ENCODE peak calls at places on chromosomes 16 and 17, in six cellular contexts. C is K562, X is H1, B is GM12878, A is SK-N-SH, I is HepG2. P is an unnamed sample.

GRCh38 chr17:46977348-46977747 is 1.7 kb downstream of the RPRML start:
- DNase-seq in C (peak), X (peak), B (no peak), A (peak), I (peak), P (no peak)

GRCh38 chr16:57538235-57538711 is 1.9 kb upstream of the CCDC102A start:
- DNase-seq in C (no peak), X (no peak), B (no peak), A (no peak), I (no peak), P (no peak)

GRCh38 chr16:51666074-51666473 is 515.0 kb upstream of the SALL1 start:
- DNase-seq in C (no peak), X (no peak), B (no peak), A (no peak), I (no peak), P (no peak)

GRCh38 chr17:67689534-67690177 is 28.1 kb upstream of the NOL11 start:
- DNase-seq in C (peak), X (no peak), B (peak), A (peak), I (peak), P (peak)

GRCh38 chr17:42618442-42619150 is 9.1 kb downstream of the TUBG1 start:
- DNase-seq in C (peak), X (no peak), B (peak), A (peak), I (peak), P (no peak)

GRCh38 chr17:58028591-58028990 is 21.5 kb upstream of the SRSF1 start:
- DNase-seq in C (peak), X (no peak), B (no peak), A (no peak), I (no peak), P (no peak)

GRCh38 chr16:55842369-55843104 is 9.6 kb upstream of the CES1 start:
- DNase-seq in C (peak), X (no peak), B (no peak), A (peak), I (peak), P (peak)

GRCh38 chr17:79915850-79916430 is 76.7 kb upstream of the CBX4 start:
- DNase-seq in C (peak), X (peak), B (no peak), A (no peak), I (peak), P (peak)

GRCh38 chr16:67563708-67564468 is 1.6 kb downstream of the CTCF start:
- DNase-seq in C (peak), X (no peak), B (no peak), A (peak), I (peak), P (no peak)

GRCh38 chr16:28891964-28892890 is 13.9 kb downstream of the ATP2A1 start:
- DNase-seq in C (no peak), X (no peak), B (no peak), A (no peak), I (no peak), P (no peak)
- TF ChIP-seq JUND in C (no peak), X (no peak), B (no peak), A (no peak), I (no peak), P (no peak)

GRCh38 chr17:1709403-1709891 is 730 bp downstream of the TLCD2 start:
- DNase-seq in C (no peak), X (no peak), B (no peak), A (peak), I (no peak), P (no peak)

GRCh38 chr17:1711804-1712203 is 1.6 kb upstream of the TLCD2 start:
- DNase-seq in C (no peak), X (no peak), B (no peak), A (no peak), I (no peak), P (no peak)

GRCh38 chr17:1710807-1711553 is 803 bp upstream of the TLCD2 start:
- DNase-seq in C (no peak), X (no peak), B (no peak), A (no peak), I (no peak), P (no peak)

GRCh38 chr17:1712271-1712670 is 2.1 kb upstream of the TLCD2 start:
- DNase-seq in C (no peak), X (no peak), B (no peak), A (no peak), I (no peak), P (no peak)

GRCh38 chr17:1709971-1710806 is at the start of gene TLCD2:
- DNase-seq in C (peak), X (no peak), B (no peak), A (peak), I (no peak), P (peak)
- TF ChIP-seq POLR2AphosphoS5 in C (no peak), X (no peak), B (no peak), A (peak), I (peak), P (peak)

GRCh38 chr16:2092866-2093265 is 42.8 kb downstream of the PKD1 start:
- DNase-seq in C (no peak), X (no peak), B (no peak), A (no peak), I (no peak), P (no peak)

GRCh38 chr16:2091722-2092620 is 43.7 kb downstream of the PKD1 start:
- DNase-seq in C (no peak), X (no peak), B (no peak), A (peak), I (no peak), P (no peak)

GRCh38 chr16:2095315-2095853 is 40.3 kb downstream of the PKD1 start:
- DNase-seq in C (no peak), X (no peak), B (no peak), A (no peak), I (no peak), P (no peak)

GRCh38 chr16:2095918-2096582 is 39.6 kb downstream of the PKD1 start:
- DNase-seq in C (no peak), X (no peak), B (no peak), A (peak), I (no peak), P (no peak)

GRCh38 chr16:2093793-2094192 is 41.9 kb downstream of the PKD1 start:
- DNase-seq in C (no peak), X (no peak), B (no peak), A (no peak), I (no peak), P (no peak)
- TF ChIP-seq JUND in C (no peak), X (no peak), B (no peak), A (no peak), I (no peak), P (no peak)

GRCh38 chr17:39632153-39632941 is 4.6 kb upstream of the STARD3 start:
- DNase-seq in C (no peak), X (no peak), B (no peak), A (no peak), I (no peak), P (peak)
- TF ChIP-seq POLR2AphosphoS5 in C (no peak), X (no peak), B (no peak), A (no peak), I (no peak), P (peak)

DNA sequence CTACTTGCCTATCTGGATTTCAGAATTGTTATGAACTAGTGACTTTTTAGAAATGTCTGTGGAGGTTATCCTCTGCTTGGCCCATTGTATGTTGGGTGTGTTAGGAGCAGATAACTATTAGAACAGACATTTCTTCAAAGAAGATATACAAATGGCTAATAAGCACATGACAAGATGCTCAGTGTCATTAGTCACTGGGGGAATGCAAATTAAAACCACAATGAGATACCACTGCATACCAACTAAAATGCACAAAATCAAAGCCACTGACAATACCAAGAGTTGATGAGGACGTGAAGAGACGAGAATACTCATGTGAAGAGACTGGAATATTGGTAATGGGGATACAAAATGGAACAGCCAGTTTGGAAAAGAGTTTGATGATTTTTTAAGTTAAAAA is 39.2 kb downstream of the CEP112 start:
- DNase-seq in C (no peak), X (no peak), B (no peak), A (no peak), I (no peak), P (no peak)
- TF ChIP-seq JUND in C (no peak), X (no peak), B (no peak), A (no peak), I (no peak), P (no peak)

DNA sequence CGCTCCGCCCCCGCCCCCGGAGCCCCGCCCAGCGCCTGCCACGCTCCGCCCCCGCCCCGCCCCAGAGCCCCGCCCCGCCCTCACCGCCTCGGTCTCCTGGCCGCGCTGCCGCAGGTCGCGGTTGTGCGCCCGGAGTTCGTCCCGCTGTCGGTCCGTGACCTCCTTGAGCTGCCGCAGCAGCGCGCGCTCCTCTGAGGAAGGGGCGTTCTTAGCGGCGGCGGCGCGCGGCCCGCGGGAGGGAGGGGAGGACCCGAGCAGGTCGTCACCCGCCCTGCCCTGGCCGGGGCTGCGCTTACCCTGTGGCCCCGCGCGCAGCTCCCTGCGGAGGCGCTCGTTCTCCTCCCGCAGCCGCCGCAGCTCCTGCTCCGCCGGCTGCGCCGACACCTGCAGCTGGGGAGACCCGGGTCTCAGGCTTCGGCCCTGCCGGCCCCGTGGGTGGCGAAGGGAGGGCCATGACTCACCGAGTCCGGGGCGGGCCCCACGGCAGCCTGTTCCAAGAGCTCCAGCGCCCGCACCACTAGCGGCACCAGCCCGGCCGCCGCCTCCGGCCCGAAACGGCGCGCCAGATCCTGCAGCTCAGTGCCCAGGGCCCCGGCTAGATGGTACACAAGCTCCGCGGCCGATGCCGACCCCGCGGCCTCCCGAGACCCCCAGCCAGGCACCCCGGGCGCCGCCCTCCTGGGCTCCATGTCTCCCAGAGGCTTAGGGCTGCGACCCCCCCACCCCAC is 386 bp downstream of the RILP start:
- DNase-seq in C (peak), X (no peak), B (no peak), A (peak), I (peak), P (peak)
- TF ChIP-seq POLR2AphosphoS5 in C (peak), X (no peak), B (no peak), A (peak), I (peak), P (peak)

P was measured in HCT116.